ENCODE peak calls at places on chromosomes 5 and 9, in five cellular contexts. One of them, this sample, is unnamed.

GRCh38 chr9:116282598-116282997 is 129.0 kb downstream of the PAPPA start:
- DNase-seq in right lobe of liver: no peak
- DNase-seq in heart left ventricle: no peak
- DNase-seq in adrenal gland: no peak
- DNase-seq in gastrocnemius medialis: no peak
- DNase-seq in this sample: no peak

GRCh38 chr9:86731511-86731993 is 215.8 kb downstream of the GAS1 start:
- DNase-seq in right lobe of liver: no peak
- DNase-seq in adrenal gland: no peak
- DNase-seq in heart left ventricle: no peak
- DNase-seq in gastrocnemius medialis: no peak
- DNase-seq in this sample: no peak

GRCh38 chr9:38018964-38019602 is 49.9 kb downstream of the SHB start:
- DNase-seq in gastrocnemius medialis: no peak
- DNase-seq in adrenal gland: no peak
- DNase-seq in right lobe of liver: no peak
- DNase-seq in heart left ventricle: peak
- DNase-seq in this sample: peak

GRCh38 chr5:130975847-130976246 is 189.2 kb downstream of the HINT1 start:
- DNase-seq in heart left ventricle: no peak
- DNase-seq in adrenal gland: no peak
- DNase-seq in right lobe of liver: no peak
- DNase-seq in gastrocnemius medialis: no peak
- DNase-seq in this sample: no peak

GRCh38 chr5:178193251-178193809 is 6.2 kb upstream of the GMCL2 start:
- DNase-seq in adrenal gland: no peak
- DNase-seq in gastrocnemius medialis: no peak
- DNase-seq in heart left ventricle: no peak
- DNase-seq in right lobe of liver: no peak
- DNase-seq in this sample: no peak

GRCh38 chr9:84315278-84315877 is 25.2 kb downstream of the SLC28A3 start:
- DNase-seq in adrenal gland: peak
- DNase-seq in gastrocnemius medialis: no peak
- DNase-seq in right lobe of liver: no peak
- DNase-seq in heart left ventricle: peak
- DNase-seq in this sample: no peak

GRCh38 chr9:89677696-89678393 is 73.0 kb downstream of the GADD45G start:
- DNase-seq in heart left ventricle: no peak
- DNase-seq in adrenal gland: no peak
- DNase-seq in right lobe of liver: no peak
- DNase-seq in gastrocnemius medialis: no peak
- DNase-seq in this sample: no peak

GRCh38 chr9:22079873-22080341 is 70.8 kb upstream of the CDKN2B start:
- DNase-seq in heart left ventricle: peak
- DNase-seq in gastrocnemius medialis: peak
- DNase-seq in adrenal gland: no peak
- DNase-seq in right lobe of liver: no peak
- DNase-seq in this sample: peak

GRCh38 chr5:54171645-54172384 is 138.6 kb downstream of the ARL15 start:
- DNase-seq in gastrocnemius medialis: no peak
- DNase-seq in heart left ventricle: no peak
- DNase-seq in adrenal gland: no peak
- DNase-seq in right lobe of liver: no peak
- DNase-seq in this sample: no peak

GRCh38 chr5:173850664-173851063 is 37.5 kb upstream of the CPEB4 start:
- DNase-seq in gastrocnemius medialis: no peak
- DNase-seq in adrenal gland: no peak
- DNase-seq in heart left ventricle: no peak
- DNase-seq in right lobe of liver: no peak
- DNase-seq in this sample: no peak

GRCh38 chr9:73684601-73685000 is 532.9 kb downstream of the ANXA1 start:
- DNase-seq in gastrocnemius medialis: no peak
- DNase-seq in right lobe of liver: no peak
- DNase-seq in adrenal gland: no peak
- DNase-seq in heart left ventricle: no peak
- DNase-seq in this sample: no peak

GRCh38 chr9:37988602-37989001 is 80.4 kb downstream of the SHB start:
- DNase-seq in right lobe of liver: no peak
- DNase-seq in adrenal gland: no peak
- DNase-seq in heart left ventricle: no peak
- DNase-seq in gastrocnemius medialis: no peak
- DNase-seq in this sample: no peak

GRCh38 chr9:7216004-7216821 is 458.4 kb downstream of the KDM4C start:
- DNase-seq in adrenal gland: no peak
- DNase-seq in right lobe of liver: no peak
- DNase-seq in heart left ventricle: no peak
- DNase-seq in gastrocnemius medialis: no peak
- DNase-seq in this sample: no peak

GRCh38 chr9:117091529-117091928 is 323.3 kb downstream of the ASTN2 start:
- DNase-seq in right lobe of liver: no peak
- DNase-seq in adrenal gland: no peak
- DNase-seq in gastrocnemius medialis: no peak
- DNase-seq in heart left ventricle: no peak
- DNase-seq in this sample: no peak

GRCh38 chr5:175471628-175472027 is 6.7 kb upstream of the SFXN1 start:
- DNase-seq in right lobe of liver: no peak
- DNase-seq in heart left ventricle: no peak
- DNase-seq in adrenal gland: no peak
- DNase-seq in gastrocnemius medialis: no peak
- DNase-seq in this sample: no peak

GRCh38 chr5:178433273-178433775 is 156.9 kb downstream of the COL23A1 start:
- DNase-seq in gastrocnemius medialis: no peak
- DNase-seq in heart left ventricle: no peak
- DNase-seq in right lobe of liver: no peak
- DNase-seq in adrenal gland: no peak
- DNase-seq in this sample: peak

GRCh38 chr5:138469540-138470321 is 4.5 kb downstream of the EGR1 start:
- DNase-seq in right lobe of liver: no peak
- DNase-seq in heart left ventricle: no peak
- DNase-seq in adrenal gland: no peak
- DNase-seq in gastrocnemius medialis: no peak
- DNase-seq in this sample: peak

GRCh38 chr9:130426467-130426773 is 18.3 kb upstream of the ASS1 start:
- DNase-seq in right lobe of liver: no peak
- DNase-seq in adrenal gland: no peak
- DNase-seq in heart left ventricle: no peak
- DNase-seq in gastrocnemius medialis: no peak
- DNase-seq in this sample: no peak

GRCh38 chr5:145825751-145826180 is 9.4 kb downstream of the PRELID2 start:
- DNase-seq in adrenal gland: no peak
- DNase-seq in gastrocnemius medialis: no peak
- DNase-seq in right lobe of liver: no peak
- DNase-seq in heart left ventricle: no peak
- DNase-seq in this sample: no peak

GRCh38 chr9:122463828-122464632 is 13.7 kb downstream of the OR1J1 start:
- DNase-seq in heart left ventricle: no peak
- DNase-seq in gastrocnemius medialis: no peak
- DNase-seq in adrenal gland: no peak
- DNase-seq in right lobe of liver: no peak
- DNase-seq in this sample: no peak

GRCh38 chr9:109733690-109734089 is 46.3 kb upstream of the PALM2AKAP2 start:
- DNase-seq in heart left ventricle: no peak
- DNase-seq in adrenal gland: no peak
- DNase-seq in right lobe of liver: no peak
- DNase-seq in gastrocnemius medialis: no peak
- DNase-seq in this sample: no peak

GRCh38 chr5:42912184-42912766 is 100.6 kb upstream of the SELENOP start:
- DNase-seq in right lobe of liver: no peak
- DNase-seq in adrenal gland: no peak
- DNase-seq in gastrocnemius medialis: no peak
- DNase-seq in heart left ventricle: no peak
- DNase-seq in this sample: no peak

GRCh38 chr5:149005077-149005892 is 57.6 kb downstream of the SH3TC2 start:
- DNase-seq in right lobe of liver: no peak
- DNase-seq in adrenal gland: no peak
- DNase-seq in heart left ventricle: no peak
- DNase-seq in gastrocnemius medialis: no peak
- DNase-seq in this sample: no peak

GRCh38 chr5:157546456-157547100 is 29.0 kb downstream of the ADAM19 start:
- DNase-seq in heart left ventricle: no peak
- DNase-seq in right lobe of liver: no peak
- DNase-seq in gastrocnemius medialis: no peak
- DNase-seq in adrenal gland: no peak
- DNase-seq in this sample: no peak

GRCh38 chr9:123445981-123446610 is 90.1 kb downstream of the CRB2 start:
- DNase-seq in right lobe of liver: no peak
- DNase-seq in adrenal gland: no peak
- DNase-seq in gastrocnemius medialis: no peak
- DNase-seq in heart left ventricle: no peak
- DNase-seq in this sample: no peak

GRCh38 chr9:84343111-84343521 is 2.6 kb upstream of the SLC28A3 start:
- DNase-seq in heart left ventricle: no peak
- DNase-seq in gastrocnemius medialis: no peak
- DNase-seq in right lobe of liver: no peak
- DNase-seq in adrenal gland: no peak
- DNase-seq in this sample: no peak

GRCh38 chr5:61115968-61116367 is 46.3 kb downstream of the SMIM15 start:
- DNase-seq in heart left ventricle: no peak
- DNase-seq in adrenal gland: no peak
- DNase-seq in right lobe of liver: no peak
- DNase-seq in gastrocnemius medialis: no peak
- DNase-seq in this sample: no peak

DNA sequence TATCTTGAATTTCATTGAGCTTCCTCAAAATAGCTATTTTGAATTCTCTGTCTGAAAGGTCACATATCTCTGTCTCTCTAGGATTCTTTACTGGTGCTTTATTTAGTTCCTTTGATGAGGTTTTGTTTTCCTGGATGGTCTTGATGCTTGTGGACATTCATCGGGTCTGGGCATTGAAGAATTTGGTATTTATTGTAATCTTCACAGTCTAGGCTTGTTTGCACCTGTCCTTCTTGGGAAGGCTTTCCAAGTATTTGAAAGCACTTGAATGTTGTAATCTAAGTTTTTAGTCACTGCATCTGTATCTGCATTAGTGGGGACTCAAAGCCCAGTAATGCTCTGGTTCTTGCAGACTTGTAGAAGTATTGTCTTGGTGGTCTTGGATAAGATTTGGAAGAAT is 47.8 kb downstream of the SMIM15 start:
- DNase-seq in adrenal gland: no peak
- DNase-seq in gastrocnemius medialis: no peak
- DNase-seq in heart left ventricle: no peak
- DNase-seq in right lobe of liver: no peak
- DNase-seq in this sample: no peak
- TF ChIP-seq POLR2A in adrenal gland: no peak
- TF ChIP-seq POLR2A in gastrocnemius medialis: no peak
- TF ChIP-seq POLR2A in heart left ventricle: no peak
- TF ChIP-seq POLR2A in right lobe of liver: no peak
- TF ChIP-seq POLR2A in this sample: no peak

GRCh38 chr9:98570663-98571440 is 137.9 kb downstream of the GABBR2 start:
- DNase-seq in adrenal gland: no peak
- DNase-seq in gastrocnemius medialis: no peak
- DNase-seq in heart left ventricle: no peak
- DNase-seq in right lobe of liver: no peak
- DNase-seq in this sample: no peak
- TF ChIP-seq POLR2A in adrenal gland: no peak
- TF ChIP-seq POLR2A in gastrocnemius medialis: no peak
- TF ChIP-seq POLR2A in heart left ventricle: no peak
- TF ChIP-seq POLR2A in right lobe of liver: no peak
- TF ChIP-seq POLR2A in this sample: no peak

DNA sequence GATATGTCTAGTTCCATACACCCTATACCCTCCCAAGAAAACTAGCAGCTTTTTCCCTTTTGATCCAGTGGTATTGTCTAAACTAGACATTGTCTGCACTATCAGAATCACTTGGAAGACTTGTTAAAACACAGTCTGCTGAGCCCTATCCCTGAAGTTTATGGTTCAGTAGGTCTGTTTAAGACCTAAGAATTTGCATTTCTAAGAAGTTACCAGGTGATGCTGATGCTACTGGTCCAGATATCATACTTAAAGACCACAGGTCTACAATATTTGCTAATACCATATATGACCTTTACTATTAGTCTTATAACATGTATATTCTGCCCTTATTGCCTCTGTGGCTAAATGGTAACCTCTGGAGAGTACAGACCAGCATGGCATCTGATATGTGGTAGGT is 23.3 kb downstream of the SKIC3 start:
- DNase-seq in adrenal gland: no peak
- DNase-seq in heart left ventricle: no peak
- DNase-seq in gastrocnemius medialis: no peak
- DNase-seq in right lobe of liver: no peak
- DNase-seq in this sample: no peak
- TF ChIP-seq POLR2A in adrenal gland: no peak
- TF ChIP-seq POLR2A in heart left ventricle: no peak
- TF ChIP-seq POLR2A in gastrocnemius medialis: no peak
- TF ChIP-seq POLR2A in right lobe of liver: no peak
- TF ChIP-seq POLR2A in this sample: no peak

GRCh38 chr9:223167-223566 is 8.5 kb downstream of the DOCK8 start:
- DNase-seq in heart left ventricle: no peak
- DNase-seq in adrenal gland: no peak
- DNase-seq in right lobe of liver: no peak
- DNase-seq in gastrocnemius medialis: no peak
- DNase-seq in this sample: no peak
- TF ChIP-seq POLR2A in heart left ventricle: no peak
- TF ChIP-seq POLR2A in adrenal gland: no peak
- TF ChIP-seq POLR2A in right lobe of liver: no peak
- TF ChIP-seq POLR2A in gastrocnemius medialis: no peak
- TF ChIP-seq POLR2A in this sample: no peak

This sample was measured in sigmoid colon.